ENCODE peak calls at places on chromosome 18, in four cellular contexts. One of them, this sample, is unnamed.

GRCh38 chr18:78563110-78563509 is 416.5 kb upstream of the SALL3 start:
- DNase-seq in H1: no peak
- DNase-seq in HCT116: no peak
- DNase-seq in K562: no peak
- DNase-seq in this sample: no peak

GRCh38 chr18:40485318-40485717 is 1469.7 kb upstream of the PIK3C3 start:
- DNase-seq in H1: no peak
- DNase-seq in HCT116: no peak
- DNase-seq in K562: no peak
- DNase-seq in this sample: no peak

GRCh38 chr18:57747809-57748680 is 55.1 kb downstream of the ATP8B1 start:
- DNase-seq in K562: no peak
- DNase-seq in HCT116: no peak
- DNase-seq in H1: no peak
- DNase-seq in this sample: peak; percentile 55

GRCh38 chr18:58076052-58076451 is 32.0 kb downstream of the NEDD4L start:
- DNase-seq in HCT116: no peak
- DNase-seq in K562: no peak
- DNase-seq in H1: no peak
- DNase-seq in this sample: no peak

GRCh38 chr18:50926521-50926920 is 41.3 kb upstream of the ELAC1 start:
- DNase-seq in H1: no peak
- DNase-seq in HCT116: no peak
- DNase-seq in K562: no peak
- DNase-seq in this sample: no peak

GRCh38 chr18:48996901-48997463 is 46.2 kb upstream of the SMAD7 start:
- DNase-seq in K562: no peak
- DNase-seq in HCT116: peak; percentile 58
- DNase-seq in H1: no peak
- DNase-seq in this sample: peak; percentile 47

GRCh38 chr18:58911766-58912165 is 47.1 kb downstream of the ZNF532 start:
- DNase-seq in H1: peak; percentile 46
- DNase-seq in K562: no peak
- DNase-seq in HCT116: no peak
- DNase-seq in this sample: no peak

GRCh38 chr18:681985-682384 is 24.5 kb downstream of the TYMS start:
- DNase-seq in HCT116: no peak
- DNase-seq in H1: no peak
- DNase-seq in K562: no peak
- DNase-seq in this sample: no peak

GRCh38 chr18:40371673-40372072 is 1583.4 kb upstream of the PIK3C3 start:
- DNase-seq in HCT116: no peak
- DNase-seq in H1: no peak
- DNase-seq in K562: no peak
- DNase-seq in this sample: no peak

GRCh38 chr18:76783786-76784484 is 38.4 kb upstream of the ZNF236 start:
- DNase-seq in HCT116: no peak
- DNase-seq in H1: no peak
- DNase-seq in K562: no peak
- DNase-seq in this sample: no peak

GRCh38 chr18:63273170-63273925 is 46.2 kb downstream of the BCL2 start:
- DNase-seq in H1: no peak
- DNase-seq in HCT116: no peak
- DNase-seq in K562: no peak
- DNase-seq in this sample: no peak

GRCh38 chr18:56146565-56146964 is 491.8 kb downstream of the TXNL1 start:
- DNase-seq in HCT116: no peak
- DNase-seq in H1: no peak
- DNase-seq in K562: no peak
- DNase-seq in this sample: no peak

GRCh38 chr18:10213526-10213925 is 240.9 kb upstream of the APCDD1 start:
- DNase-seq in H1: no peak
- DNase-seq in K562: no peak
- DNase-seq in HCT116: no peak
- DNase-seq in this sample: no peak

GRCh38 chr18:32661486-32662299 is 111.1 kb downstream of the KLHL14 start:
- DNase-seq in HCT116: no peak
- DNase-seq in H1: no peak
- DNase-seq in K562: no peak
- DNase-seq in this sample: no peak

GRCh38 chr18:44686156-44686555 is 5.5 kb downstream of the SETBP1 start:
- DNase-seq in HCT116: no peak
- DNase-seq in K562: no peak
- DNase-seq in H1: no peak
- DNase-seq in this sample: no peak

GRCh38 chr18:35920623-35921022 is 51.9 kb upstream of the RMP24 start:
- DNase-seq in K562: no peak
- DNase-seq in HCT116: no peak
- DNase-seq in H1: no peak
- DNase-seq in this sample: no peak

GRCh38 chr18:35122586-35123224 is 81.5 kb downstream of the MAPRE2 start:
- DNase-seq in H1: peak; percentile 73
- DNase-seq in K562: peak; percentile 71
- DNase-seq in HCT116: no peak
- DNase-seq in this sample: no peak

GRCh38 chr18:31680836-31681568 is 3.4 kb downstream of the B4GALT6 start:
- DNase-seq in H1: no peak
- DNase-seq in HCT116: no peak
- DNase-seq in K562: peak; percentile 15
- DNase-seq in this sample: no peak

GRCh38 chr18:73283032-73283431 is 415.2 kb upstream of the NETO1 start:
- DNase-seq in HCT116: no peak
- DNase-seq in H1: no peak
- DNase-seq in K562: no peak
- DNase-seq in this sample: no peak

GRCh38 chr18:70333757-70334156 is 44.9 kb downstream of the SOCS6 start:
- DNase-seq in HCT116: peak; percentile 32
- DNase-seq in K562: no peak
- DNase-seq in H1: no peak
- DNase-seq in this sample: peak; percentile 98

GRCh38 chr18:32549248-32549842 is 78.7 kb upstream of the GAREM1 start:
- DNase-seq in K562: peak; percentile 45
- DNase-seq in HCT116: peak; percentile 50
- DNase-seq in H1: peak; percentile 58
- DNase-seq in this sample: peak; percentile 39

GRCh38 chr18:55738483-55739114 is 150.6 kb upstream of the TCF4 start:
- DNase-seq in H1: no peak
- DNase-seq in K562: peak; percentile 44
- DNase-seq in HCT116: no peak
- DNase-seq in this sample: no peak

GRCh38 chr18:26961805-26962204 is 96.3 kb upstream of the AQP4 start:
- DNase-seq in K562: no peak
- DNase-seq in H1: no peak
- DNase-seq in HCT116: no peak
- DNase-seq in this sample: no peak

GRCh38 chr18:32287249-32287648 is 97.4 kb downstream of the MEP1B start:
- DNase-seq in K562: no peak
- DNase-seq in HCT116: no peak
- DNase-seq in H1: no peak
- DNase-seq in this sample: no peak

GRCh38 chr18:31835528-31836138 is 75.0 kb upstream of the SLC25A52 start:
- DNase-seq in H1: no peak
- DNase-seq in K562: no peak
- DNase-seq in HCT116: no peak
- DNase-seq in this sample: no peak

GRCh38 chr18:57353137-57353939 is 981 bp downstream of the ST8SIA3 start:
- DNase-seq in H1: no peak
- DNase-seq in HCT116: no peak
- DNase-seq in K562: no peak
- DNase-seq in this sample: no peak

GRCh38 chr18:22544626-22545025 is 126.9 kb upstream of the CTAGE1 start:
- DNase-seq in H1: no peak
- DNase-seq in HCT116: no peak
- DNase-seq in K562: no peak
- DNase-seq in this sample: no peak

GRCh38 chr18:3985030-3985429 is 470.1 kb downstream of the DLGAP1 start:
- DNase-seq in K562: no peak
- DNase-seq in H1: no peak
- DNase-seq in HCT116: no peak
- DNase-seq in this sample: no peak

GRCh38 chr18:63553117-63553516 is 10.9 kb downstream of the SERPINB12 start:
- DNase-seq in K562: no peak
- DNase-seq in HCT116: peak; percentile 15
- DNase-seq in H1: no peak
- DNase-seq in this sample: no peak

GRCh38 chr18:22324191-22325131 is 93.3 kb downstream of the CTAGE1 start:
- DNase-seq in HCT116: no peak
- DNase-seq in H1: peak; percentile 67
- DNase-seq in K562: peak; percentile 10
- DNase-seq in this sample: no peak

GRCh38 chr18:38362286-38362792 is 796.7 kb upstream of the CELF4 start:
- DNase-seq in K562: no peak
- DNase-seq in HCT116: no peak
- DNase-seq in H1: no peak
- DNase-seq in this sample: no peak

GRCh38 chr18:23498877-23499570 is 4.3 kb upstream of the RMC1 start:
- DNase-seq in HCT116: peak; percentile 59
- DNase-seq in H1: peak; percentile 66
- DNase-seq in K562: peak; percentile 92
- DNase-seq in this sample: peak; percentile 62

GRCh38 chr18:3655637-3656050 is 205.7 kb downstream of the TGIF1 start:
- DNase-seq in H1: no peak
- DNase-seq in K562: peak; percentile 73
- DNase-seq in HCT116: no peak
- DNase-seq in this sample: no peak

GRCh38 chr18:38534073-38534472 is 968.5 kb upstream of the CELF4 start:
- DNase-seq in H1: no peak
- DNase-seq in K562: no peak
- DNase-seq in HCT116: no peak
- DNase-seq in this sample: no peak

GRCh38 chr18:48832961-48833700 is 117.6 kb downstream of the SMAD7 start:
- DNase-seq in HCT116: peak; percentile 84
- DNase-seq in H1: peak; percentile 46
- DNase-seq in K562: no peak
- DNase-seq in this sample: no peak

GRCh38 chr18:77108001-77108692 is 24.4 kb downstream of the MBP start:
- DNase-seq in K562: no peak
- DNase-seq in H1: peak; percentile 33
- DNase-seq in HCT116: no peak
- DNase-seq in this sample: no peak

GRCh38 chr18:13915391-13915790 is at the start of gene MC2R:
- DNase-seq in HCT116: no peak
- DNase-seq in K562: no peak
- DNase-seq in H1: no peak
- DNase-seq in this sample: no peak
- TF ChIP-seq FOSL1 in HCT116: no peak
- TF ChIP-seq FOSL1 in K562: no peak
- TF ChIP-seq FOSL1 in H1: no peak
- TF ChIP-seq FOSL1 in this sample: no peak

GRCh38 chr18:8800445-8800844 is 95.1 kb downstream of the MTCL1 start:
- DNase-seq in HCT116: peak; percentile 73
- DNase-seq in H1: no peak
- DNase-seq in K562: no peak
- DNase-seq in this sample: no peak

GRCh38 chr18:8800876-8801262 is 95.5 kb downstream of the MTCL1 start:
- DNase-seq in K562: no peak
- DNase-seq in HCT116: no peak
- DNase-seq in H1: no peak
- DNase-seq in this sample: no peak

GRCh38 chr18:8803063-8803795 is 97.9 kb downstream of the MTCL1 start:
- DNase-seq in K562: no peak
- DNase-seq in H1: no peak
- DNase-seq in HCT116: no peak
- DNase-seq in this sample: no peak

GRCh38 chr18:8801263-8801901 is 96.0 kb downstream of the MTCL1 start:
- DNase-seq in H1: no peak
- DNase-seq in HCT116: no peak
- DNase-seq in K562: no peak
- DNase-seq in this sample: no peak

DNA sequence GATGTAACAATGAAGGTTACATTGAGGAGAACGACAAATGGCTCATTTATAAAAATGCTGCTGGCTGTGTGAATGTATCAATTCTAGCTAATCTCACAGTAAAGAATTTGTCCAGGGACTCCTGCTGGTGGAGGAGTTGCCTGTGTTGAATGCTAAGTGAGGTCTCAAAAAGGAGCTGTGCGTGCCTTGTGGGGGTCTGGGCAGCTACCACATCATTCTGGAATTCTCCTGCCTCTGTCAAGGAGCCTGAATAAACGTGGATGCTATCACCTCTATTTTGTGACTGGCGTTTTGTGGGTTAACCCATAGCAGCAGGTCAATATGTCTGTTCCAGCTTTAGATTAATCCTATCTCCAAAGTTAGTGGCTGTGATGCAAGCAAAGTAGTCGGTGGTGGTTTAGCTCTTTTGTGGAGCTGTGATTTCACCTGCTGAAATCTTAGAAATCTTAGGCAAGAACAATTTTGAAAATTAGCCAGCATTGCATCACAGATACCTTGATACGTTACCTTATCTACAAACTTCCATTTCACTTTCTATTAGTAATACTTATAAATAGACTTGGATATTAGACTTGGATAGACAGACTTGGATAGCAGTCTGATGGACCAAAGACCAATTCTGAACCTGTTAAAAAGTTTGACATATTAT is 96.8 kb downstream of the MTCL1 start:
- DNase-seq in H1: no peak
- DNase-seq in HCT116: no peak
- DNase-seq in K562: no peak
- DNase-seq in this sample: no peak
- TF ChIP-seq FOSL1 in H1: no peak
- TF ChIP-seq FOSL1 in HCT116: no peak
- TF ChIP-seq FOSL1 in K562: no peak
- TF ChIP-seq FOSL1 in this sample: no peak

GRCh38 chr18:24543408-24544140 is 83.1 kb downstream of the HRH4 start:
- DNase-seq in K562: no peak
- DNase-seq in HCT116: no peak
- DNase-seq in H1: no peak
- DNase-seq in this sample: no peak
- TF ChIP-seq FOSL1 in K562: no peak
- TF ChIP-seq FOSL1 in HCT116: no peak
- TF ChIP-seq FOSL1 in H1: no peak
- TF ChIP-seq FOSL1 in this sample: no peak

GRCh38 chr18:80232710-80233109 is 14.6 kb downstream of the PARD6G start:
- DNase-seq in H1: peak; percentile 27
- DNase-seq in HCT116: no peak
- DNase-seq in K562: no peak
- DNase-seq in this sample: no peak
- TF ChIP-seq FOSL1 in H1: no peak
- TF ChIP-seq FOSL1 in HCT116: no peak
- TF ChIP-seq FOSL1 in K562: no peak
- TF ChIP-seq FOSL1 in this sample: no peak

DNA sequence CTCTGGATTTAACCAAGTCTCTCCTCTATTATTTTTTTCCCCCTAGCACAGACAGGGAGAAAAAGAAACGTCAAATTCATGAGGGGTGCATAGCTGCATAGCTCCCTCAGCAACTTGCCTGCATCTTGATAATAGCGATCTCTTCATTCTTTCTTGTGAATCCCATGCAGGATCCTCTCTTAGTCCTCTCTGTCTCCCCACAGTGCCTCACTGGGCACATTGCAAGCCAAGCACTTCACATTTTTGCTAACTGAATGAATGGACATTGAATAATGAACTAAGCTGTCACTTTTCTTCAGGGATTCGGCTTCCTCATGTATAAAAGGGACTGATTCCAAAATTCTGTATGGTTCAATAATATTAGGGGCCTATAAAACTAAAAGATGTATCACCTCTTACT is 2.9 kb upstream of the EPB41L3 start:
- DNase-seq in HCT116: no peak
- DNase-seq in H1: no peak
- DNase-seq in K562: peak; percentile 3
- DNase-seq in this sample: no peak
- TF ChIP-seq FOSL1 in HCT116: no peak
- TF ChIP-seq FOSL1 in H1: no peak
- TF ChIP-seq FOSL1 in K562: no peak
- TF ChIP-seq FOSL1 in this sample: no peak

This sample was measured in HepG2.